ENCODE peak calls at places on chromosomes 11 and 22, in seven cellular contexts. One of them, this sample, is unnamed.

GRCh38 chr11:8779107-8779506 is 96.5 kb downstream of the RPL27A start:
- DNase-seq in HepG2: no peak
- DNase-seq in HCT116: no peak
- DNase-seq in HEK293T: no peak
- DNase-seq in K562: no peak
- DNase-seq in H1: no peak
- DNase-seq in WTC11: no peak
- DNase-seq in this sample: no peak

GRCh38 chr11:1301220-1302000 is 8.0 kb downstream of the TOLLIP start:
- DNase-seq in WTC11: no peak
- DNase-seq in HCT116: no peak
- DNase-seq in HepG2: no peak
- DNase-seq in H1: peak; percentile 29
- DNase-seq in K562: no peak
- DNase-seq in HEK293T: no peak
- DNase-seq in this sample: no peak

GRCh38 chr11:65298131-65298535 is 16.5 kb upstream of the CDC42EP2 start:
- DNase-seq in WTC11: no peak
- DNase-seq in HepG2: no peak
- DNase-seq in K562: no peak
- DNase-seq in HEK293T: no peak
- DNase-seq in H1: no peak
- DNase-seq in HCT116: no peak
- DNase-seq in this sample: no peak

GRCh38 chr11:125946712-125947418 is 1.0 kb downstream of the VSIG10L2 start:
- DNase-seq in HEK293T: no peak
- DNase-seq in HepG2: no peak
- DNase-seq in K562: no peak
- DNase-seq in H1: no peak
- DNase-seq in WTC11: no peak
- DNase-seq in HCT116: no peak
- DNase-seq in this sample: no peak

GRCh38 chr11:48109046-48109666 is 107.5 kb upstream of the OR4B1 start:
- DNase-seq in K562: peak; percentile 50
- DNase-seq in HepG2: peak; percentile 25
- DNase-seq in H1: peak; percentile 13
- DNase-seq in HCT116: peak; percentile 37
- DNase-seq in WTC11: no peak
- DNase-seq in HEK293T: peak; percentile 39
- DNase-seq in this sample: no peak

GRCh38 chr11:17791144-17791543 is 56.6 kb downstream of the KCNC1 start:
- DNase-seq in WTC11: no peak
- DNase-seq in H1: no peak
- DNase-seq in HCT116: no peak
- DNase-seq in HEK293T: no peak
- DNase-seq in HepG2: no peak
- DNase-seq in K562: no peak
- DNase-seq in this sample: no peak

GRCh38 chr11:36091256-36091811 is 147.5 kb downstream of the LDLRAD3 start:
- DNase-seq in H1: no peak
- DNase-seq in WTC11: no peak
- DNase-seq in HCT116: no peak
- DNase-seq in K562: peak; percentile 60
- DNase-seq in HepG2: no peak
- DNase-seq in HEK293T: no peak
- DNase-seq in this sample: no peak

GRCh38 chr22:46009730-46010129 is 32.8 kb upstream of the WNT7B start:
- DNase-seq in HEK293T: no peak
- DNase-seq in HepG2: no peak
- DNase-seq in H1: no peak
- DNase-seq in HCT116: no peak
- DNase-seq in K562: no peak
- DNase-seq in WTC11: no peak
- DNase-seq in this sample: no peak

GRCh38 chr22:19169002-19169946 is 9.3 kb downstream of the SLC25A1 start:
- DNase-seq in HCT116: no peak
- DNase-seq in K562: peak; percentile 83
- DNase-seq in HepG2: no peak
- DNase-seq in HEK293T: no peak
- DNase-seq in WTC11: no peak
- DNase-seq in H1: peak; percentile 68
- DNase-seq in this sample: no peak

GRCh38 chr11:61609000-61609969 is 28.4 kb upstream of the SYT7 start:
- DNase-seq in WTC11: no peak
- DNase-seq in HepG2: peak; percentile 85
- DNase-seq in HCT116: no peak
- DNase-seq in H1: no peak
- DNase-seq in HEK293T: no peak
- DNase-seq in K562: no peak
- DNase-seq in this sample: no peak

GRCh38 chr11:82974135-82974534 is 72.6 kb downstream of the DDIAS start:
- DNase-seq in WTC11: no peak
- DNase-seq in HCT116: no peak
- DNase-seq in H1: no peak
- DNase-seq in HEK293T: no peak
- DNase-seq in HepG2: no peak
- DNase-seq in K562: no peak
- DNase-seq in this sample: no peak

GRCh38 chr11:58650496-58650895 is 28.0 kb downstream of the CNTF start:
- DNase-seq in HCT116: no peak
- DNase-seq in HepG2: no peak
- DNase-seq in HEK293T: no peak
- DNase-seq in H1: no peak
- DNase-seq in K562: no peak
- DNase-seq in WTC11: no peak
- DNase-seq in this sample: no peak

GRCh38 chr11:85590848-85591483 is 36.2 kb downstream of the DLG2 start:
- DNase-seq in HEK293T: no peak
- DNase-seq in WTC11: no peak
- DNase-seq in K562: peak; percentile 11
- DNase-seq in HepG2: peak; percentile 2
- DNase-seq in H1: no peak
- DNase-seq in HCT116: peak; percentile 35
- DNase-seq in this sample: no peak

GRCh38 chr11:85682330-85683305 is 3.4 kb downstream of the CCDC89 start:
- DNase-seq in HepG2: no peak
- DNase-seq in HEK293T: peak; percentile 80
- DNase-seq in HCT116: no peak
- DNase-seq in K562: peak; percentile 40
- DNase-seq in WTC11: no peak
- DNase-seq in H1: no peak
- DNase-seq in this sample: no peak

GRCh38 chr11:61267437-61267841 is 26.5 kb downstream of the PGA5 start:
- DNase-seq in H1: no peak
- DNase-seq in HepG2: peak; percentile 66
- DNase-seq in HCT116: no peak
- DNase-seq in WTC11: no peak
- DNase-seq in K562: peak; percentile 76
- DNase-seq in HEK293T: no peak
- DNase-seq in this sample: no peak

GRCh38 chr11:63532799-63533475 is 3.7 kb upstream of the PLAAT4 start:
- DNase-seq in K562: no peak
- DNase-seq in WTC11: no peak
- DNase-seq in HCT116: no peak
- DNase-seq in HepG2: no peak
- DNase-seq in H1: no peak
- DNase-seq in HEK293T: no peak
- DNase-seq in this sample: no peak

GRCh38 chr11:70491696-70492472 is 93.6 kb downstream of the CTTN start:
- DNase-seq in HepG2: no peak
- DNase-seq in H1: no peak
- DNase-seq in K562: no peak
- DNase-seq in WTC11: no peak
- DNase-seq in HEK293T: no peak
- DNase-seq in HCT116: no peak
- DNase-seq in this sample: no peak

GRCh38 chr11:17394743-17395390 is 6.4 kb upstream of the KCNJ11 start:
- DNase-seq in K562: no peak
- DNase-seq in HEK293T: no peak
- DNase-seq in HCT116: no peak
- DNase-seq in H1: no peak
- DNase-seq in WTC11: no peak
- DNase-seq in HepG2: no peak
- DNase-seq in this sample: no peak

GRCh38 chr11:134038897-134039470 is 29.9 kb upstream of the JAM3 start:
- DNase-seq in WTC11: no peak
- DNase-seq in H1: no peak
- DNase-seq in HEK293T: no peak
- DNase-seq in K562: no peak
- DNase-seq in HepG2: no peak
- DNase-seq in HCT116: no peak
- DNase-seq in this sample: no peak
- TF ChIP-seq SP1 in WTC11: no peak
- TF ChIP-seq SP1 in H1: no peak
- TF ChIP-seq SP1 in HEK293T: no peak
- TF ChIP-seq SP1 in K562: no peak
- TF ChIP-seq SP1 in HepG2: no peak
- TF ChIP-seq SP1 in HCT116: no peak
- TF ChIP-seq SP1 in this sample: no peak

DNA sequence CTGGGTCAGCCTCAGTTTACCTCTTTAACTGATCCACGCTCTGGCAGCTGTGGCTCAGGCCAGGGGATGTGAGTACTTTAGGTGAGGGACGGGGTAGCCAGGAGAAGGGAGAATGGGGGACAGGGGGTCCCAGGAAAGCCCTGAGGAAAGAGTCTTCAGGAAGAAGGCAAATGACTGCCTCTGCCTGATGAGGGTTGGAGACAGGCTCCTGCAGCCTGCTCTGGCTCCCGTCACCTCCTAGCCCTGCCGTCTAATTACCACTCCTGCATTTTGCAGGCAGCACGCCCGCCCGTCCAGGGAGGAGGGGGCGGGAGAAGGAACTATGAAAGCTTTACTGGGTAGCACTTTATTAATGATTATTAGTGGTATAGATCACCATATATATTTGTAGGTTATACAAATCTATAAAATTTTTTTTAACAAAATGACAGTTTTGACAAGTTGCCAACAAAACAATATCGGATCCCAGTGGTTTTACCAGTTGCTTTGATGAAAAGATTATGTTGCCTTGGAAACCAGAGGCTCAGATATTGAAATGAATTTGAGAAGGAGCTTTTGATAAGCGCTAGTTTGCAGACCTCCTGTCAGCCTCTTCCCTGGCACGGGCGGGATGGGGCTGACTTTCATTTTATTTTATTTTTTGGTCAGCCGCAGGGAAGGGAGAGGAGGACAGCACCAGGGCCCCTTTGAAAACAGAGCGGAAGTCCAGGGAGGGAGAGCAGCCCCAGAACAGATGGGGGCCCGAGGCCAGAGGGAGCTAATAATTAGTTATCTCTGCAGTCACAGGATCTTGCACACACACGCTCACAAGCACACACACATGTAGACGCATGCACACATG is 116.8 kb downstream of the CEP164 start:
- DNase-seq in HEK293T: no peak
- DNase-seq in WTC11: no peak
- DNase-seq in HCT116: no peak
- DNase-seq in K562: no peak
- DNase-seq in H1: no peak
- DNase-seq in HepG2: no peak
- DNase-seq in this sample: no peak
- TF ChIP-seq SP1 in HEK293T: no peak
- TF ChIP-seq SP1 in WTC11: no peak
- TF ChIP-seq SP1 in HCT116: no peak
- TF ChIP-seq SP1 in K562: no peak
- TF ChIP-seq SP1 in H1: no peak
- TF ChIP-seq SP1 in HepG2: no peak
- TF ChIP-seq SP1 in this sample: no peak

GRCh38 chr11:122267602-122268001 is 151.6 kb upstream of the BLID start:
- DNase-seq in WTC11: no peak
- DNase-seq in HCT116: no peak
- DNase-seq in HepG2: no peak
- DNase-seq in H1: no peak
- DNase-seq in K562: no peak
- DNase-seq in HEK293T: no peak
- DNase-seq in this sample: no peak

GRCh38 chr11:122271167-122271566 is 155.2 kb upstream of the BLID start:
- DNase-seq in HepG2: no peak
- DNase-seq in K562: no peak
- DNase-seq in HEK293T: no peak
- DNase-seq in HCT116: no peak
- DNase-seq in H1: no peak
- DNase-seq in WTC11: no peak
- DNase-seq in this sample: no peak

GRCh38 chr11:122268601-122269130 is 152.7 kb upstream of the BLID start:
- DNase-seq in K562: no peak
- DNase-seq in H1: no peak
- DNase-seq in WTC11: no peak
- DNase-seq in HepG2: no peak
- DNase-seq in HCT116: no peak
- DNase-seq in HEK293T: no peak
- DNase-seq in this sample: no peak

GRCh38 chr11:122275513-122275912 is 159.5 kb upstream of the BLID start:
- DNase-seq in HEK293T: no peak
- DNase-seq in K562: no peak
- DNase-seq in HCT116: no peak
- DNase-seq in H1: no peak
- DNase-seq in HepG2: no peak
- DNase-seq in WTC11: no peak
- DNase-seq in this sample: no peak

DNA sequence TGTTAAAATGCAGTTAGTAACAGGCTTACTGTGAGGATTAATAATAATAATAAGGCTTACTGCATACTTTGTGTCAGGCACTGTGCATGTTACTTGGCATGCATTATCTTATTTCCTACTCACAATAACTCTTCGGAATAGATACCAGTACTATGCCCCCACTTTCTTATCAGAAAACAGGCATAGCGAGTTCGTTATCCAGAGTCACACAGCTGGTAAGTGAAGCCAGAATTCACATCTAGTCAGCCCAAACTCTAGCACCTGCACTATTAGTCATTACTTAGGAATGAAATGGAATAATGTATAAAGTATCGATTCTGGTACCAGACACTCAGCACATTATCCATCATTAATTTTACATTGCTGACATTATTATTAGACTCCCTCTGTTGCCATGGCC is 155.7 kb upstream of the BLID start:
- DNase-seq in HEK293T: no peak
- DNase-seq in HepG2: no peak
- DNase-seq in K562: no peak
- DNase-seq in HCT116: no peak
- DNase-seq in H1: no peak
- DNase-seq in WTC11: no peak
- DNase-seq in this sample: no peak
- TF ChIP-seq SP1 in HEK293T: no peak
- TF ChIP-seq SP1 in HepG2: no peak
- TF ChIP-seq SP1 in K562: no peak
- TF ChIP-seq SP1 in HCT116: no peak
- TF ChIP-seq SP1 in H1: no peak
- TF ChIP-seq SP1 in WTC11: no peak
- TF ChIP-seq SP1 in this sample: no peak

DNA sequence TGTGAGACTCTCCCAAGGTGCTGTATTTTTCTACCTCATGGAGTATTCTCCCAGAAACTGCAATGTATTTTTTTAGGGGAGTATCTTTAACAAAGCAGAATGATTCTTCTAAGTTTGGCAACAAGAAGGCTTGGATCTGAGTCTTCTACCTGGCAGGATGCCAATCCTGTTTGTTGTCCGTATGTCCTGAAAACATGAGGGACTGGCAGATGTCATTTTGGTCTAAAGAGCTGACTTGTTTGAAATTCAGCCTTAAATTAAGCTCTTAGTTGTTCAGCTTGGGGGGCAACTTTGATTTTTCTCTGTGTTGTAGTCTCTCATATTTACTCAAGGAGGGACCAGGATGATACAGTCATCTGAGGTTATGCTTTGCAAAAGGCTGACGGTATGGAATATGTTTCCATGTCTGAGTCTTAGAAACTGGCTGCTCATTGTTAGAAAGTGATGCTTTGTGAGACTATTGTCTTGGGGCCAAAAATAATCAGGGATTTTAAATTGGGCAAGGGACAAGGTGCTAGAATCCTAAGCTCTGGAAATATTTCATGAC is 9.3 kb downstream of the MRPL16 start:
- DNase-seq in K562: no peak
- DNase-seq in WTC11: no peak
- DNase-seq in HEK293T: no peak
- DNase-seq in H1: no peak
- DNase-seq in HCT116: no peak
- DNase-seq in HepG2: no peak
- DNase-seq in this sample: no peak
- TF ChIP-seq SP1 in K562: no peak
- TF ChIP-seq SP1 in WTC11: no peak
- TF ChIP-seq SP1 in HEK293T: no peak
- TF ChIP-seq SP1 in H1: no peak
- TF ChIP-seq SP1 in HCT116: no peak
- TF ChIP-seq SP1 in HepG2: no peak
- TF ChIP-seq SP1 in this sample: no peak